ENCODE peak calls at places on chromosomes 4 and X, in ten cellular contexts. X, O, H, F, J, L, K, Q, Y and E are unnamed samples.

GRCh38 chr4:39046243-39046642 is 14.0 kb upstream of the TMEM156 start:
- DNase-seq in X (peak), O (no peak), H (peak), F (no peak), J (peak), L (no peak), K (no peak), Q (no peak), Y (peak), E (no peak)

GRCh38 chr4:39932776-39933402 is 44.8 kb downstream of the PDS5A start:
- DNase-seq in X (no peak), O (no peak), H (no peak), F (no peak), J (no peak), L (no peak), K (no peak), Q (no peak), Y (no peak), E (no peak)

GRCh38 chrX:153868576-153869472 is 17.1 kb downstream of the L1CAM start:
- DNase-seq in X (no peak), O (no peak), H (no peak), F (no peak), J (no peak), L (no peak), K (no peak), Q (no peak), Y (no peak), E (no peak)

GRCh38 chr4:70734168-70734954 is 12.6 kb downstream of the RUFY3 start:
- DNase-seq in X (no peak), O (peak), H (peak), F (no peak), J (peak), L (peak), K (peak), Q (no peak), Y (peak), E (no peak)

GRCh38 chrX:83529950-83530349 is 21.9 kb downstream of the POU3F4 start:
- DNase-seq in X (no peak), O (no peak), H (no peak), F (no peak), J (no peak), L (no peak), K (no peak), Q (no peak), Y (no peak), E (no peak)

GRCh38 chr4:878796-879729 is 53.1 kb downstream of the GAK start:
- DNase-seq in X (peak), O (no peak), H (no peak), F (no peak), J (no peak), L (no peak), K (no peak), Q (no peak), Y (no peak), E (no peak)

GRCh38 chrX:20217279-20217678 is 49.4 kb downstream of the RPS6KA3 start:
- DNase-seq in X (no peak), O (no peak), H (peak), F (no peak), J (peak), L (peak), K (no peak), Q (no peak), Y (peak), E (no peak)

GRCh38 chr4:146643812-146644401 is 5.2 kb downstream of the POU4F2 start:
- DNase-seq in X (no peak), O (no peak), H (peak), F (no peak), J (peak), L (peak), K (peak), Q (no peak), Y (peak), E (peak)

GRCh38 chr4:5887361-5888221 is 5.3 kb downstream of the CRMP1 start:
- DNase-seq in X (no peak), O (no peak), H (no peak), F (peak), J (no peak), L (no peak), K (peak), Q (no peak), Y (no peak), E (peak)

GRCh38 chr4:7197910-7198309 is 5.6 kb downstream of the SORCS2 start:
- DNase-seq in X (no peak), O (no peak), H (no peak), F (no peak), J (peak), L (no peak), K (no peak), Q (no peak), Y (no peak), E (peak)